ENCODE peak calls at places on chromosomes 7 and 10, in four cellular contexts. E is lung, P is fibroblast of lung, H is mesothelial cell of epicardium. Q is an unnamed sample.

GRCh38 chr7:115672024-115672423 is 358.5 kb downstream of the TFEC start:
- DNase-seq in P (peak; percentile 22), H (no peak), E (no peak), Q (peak; percentile 12)

GRCh38 chr7:2955177-2955768 is 88.4 kb downstream of the CARD11 start:
- DNase-seq in P (no peak), H (no peak), E (no peak), Q (no peak)

GRCh38 chr7:121084748-121085336 is 96.3 kb downstream of the CPED1 start:
- DNase-seq in E (no peak), H (no peak), P (peak; percentile 96), Q (peak; percentile 94)

GRCh38 chr7:117759950-117760640 is 113.1 kb downstream of the CTTNBP2 start:
- DNase-seq in P (peak; percentile 97), H (no peak), E (no peak), Q (no peak)

GRCh38 chr7:151793531-151793935 is 83.4 kb downstream of the PRKAG2 start:
- DNase-seq in P (no peak), E (peak; percentile 79), H (no peak), Q (no peak)

GRCh38 chr10:34528320-34528719 is 286.8 kb downstream of the PARD3 start:
- DNase-seq in H (no peak), P (peak; percentile 99), E (peak; percentile 49), Q (peak; percentile 98)

GRCh38 chr10:6671976-6672375 is 91.9 kb upstream of the PRKCQ start:
- DNase-seq in E (no peak), P (no peak), H (no peak), Q (no peak)

GRCh38 chr10:18659784-18660561 is 742 bp downstream of the ARL5B start:
- DNase-seq in E (peak; percentile 51), H (no peak), P (peak; percentile 39), Q (peak; percentile 51)

GRCh38 chr10:95201736-95202135 is 7.7 kb downstream of the ACSM6 start:
- DNase-seq in H (no peak), P (peak; percentile 56), E (no peak), Q (peak; percentile 53)

GRCh38 chr7:66047426-66047825 is 28.2 kb upstream of the ASL start:
- DNase-seq in P (peak; percentile 97), H (no peak), E (no peak), Q (peak; percentile 92)

GRCh38 chr7:80960228-80960627 is 41.4 kb upstream of the SEMA3C start:
- DNase-seq in H (no peak), E (no peak), P (peak; percentile 32), Q (no peak)

GRCh38 chr7:92810242-92810611 is 26.1 kb downstream of the CDK6 start:
- DNase-seq in P (peak; percentile 67), H (no peak), E (no peak), Q (peak; percentile 55)

GRCh38 chr7:116628971-116629586 is 42.9 kb upstream of the MET start:
- DNase-seq in H (no peak), P (peak; percentile 61), E (no peak), Q (peak; percentile 50)

GRCh38 chr7:134195252-134195651 is 68.1 kb downstream of the LRGUK start:
- DNase-seq in E (no peak), P (no peak), H (no peak), Q (no peak)

GRCh38 chr10:61642692-61643091 is 20.0 kb upstream of the CABCOCO1 start:
- DNase-seq in E (no peak), P (peak; percentile 90), H (no peak), Q (peak; percentile 82)

GRCh38 chr10:50385610-50386009 is 134.3 kb upstream of the ASAH2 start:
- DNase-seq in H (no peak), E (no peak), P (no peak), Q (peak; percentile 64)

GRCh38 chr10:88657901-88658300 is 6.3 kb upstream of the LIPF start:
- DNase-seq in H (no peak), E (no peak), P (peak; percentile 77), Q (peak; percentile 45)

GRCh38 chr10:124300224-124300623 is 118.5 kb downstream of the OAT start:
- DNase-seq in P (no peak), E (no peak), H (no peak), Q (no peak)

GRCh38 chr7:70042533-70042932 is 444.3 kb downstream of the AUTS2 start:
- DNase-seq in P (peak; percentile 56), H (no peak), E (no peak), Q (peak; percentile 59)

GRCh38 chr10:119339099-119339498 is 131.7 kb downstream of the GRK5 start:
- DNase-seq in H (no peak), P (no peak), E (no peak), Q (no peak)

GRCh38 chr7:149334219-149334618 is 72.2 kb downstream of the ZNF783 start:
- DNase-seq in H (no peak), P (no peak), E (no peak), Q (no peak)

GRCh38 chr10:46285300-46285699 is 1.5 kb upstream of the ANTXRL start:
- DNase-seq in P (no peak), H (no peak), E (no peak), Q (no peak)

GRCh38 chr10:62306663-62307062 is 38.0 kb upstream of the RTKN2 start:
- DNase-seq in E (no peak), P (peak; percentile 38), H (no peak), Q (peak; percentile 5)

GRCh38 chr10:83983578-83984255 is 155.6 kb upstream of the GHITM start:
- DNase-seq in P (peak; percentile 30), E (no peak), H (no peak), Q (peak; percentile 18)

GRCh38 chr7:92251181-92251580 is 5.4 kb downstream of the ANKIB1 start:
- DNase-seq in E (no peak), P (no peak), H (no peak), Q (no peak)

GRCh38 chr10:47412869-47413268 is 28.8 kb upstream of the ZNF488 start:
- DNase-seq in P (no peak), E (no peak), H (no peak), Q (peak; percentile 35)

GRCh38 chr7:74182453-74183090 is 8.4 kb downstream of the EIF4H start:
- DNase-seq in P (no peak), H (no peak), E (no peak), Q (no peak)

GRCh38 chr10:6580279-6581029 is 378 bp upstream of the PRKCQ start:
- DNase-seq in P (peak; percentile 56), H (peak; percentile 78), E (peak; percentile 74), Q (peak; percentile 51)

GRCh38 chr7:127550247-127550646 is 35.1 kb downstream of the GCC1 start:
- DNase-seq in P (no peak), E (no peak), H (no peak), Q (peak; percentile 2)
- TF ChIP-seq CTCF in P (no peak), E (no peak), H (peak; percentile 26), Q (peak; percentile 41)

GRCh38 chr7:1368682-1369571 is 90.3 kb downstream of the MICALL2 start:
- DNase-seq in H (peak; percentile 58), E (no peak), P (no peak), Q (no peak)
- TF ChIP-seq CTCF in H (peak; percentile 63), E (no peak), P (no peak), Q (no peak)

GRCh38 chr10:128633864-128634541 is 507.8 kb upstream of the MKI67 start:
- DNase-seq in P (peak; percentile 20), H (no peak), E (no peak), Q (no peak)

GRCh38 chr10:128630787-128631252 is 504.6 kb upstream of the MKI67 start:
- DNase-seq in H (no peak), E (no peak), P (peak; percentile 61), Q (no peak)

GRCh38 chr10:128629111-128630096 is 503.2 kb upstream of the MKI67 start:
- DNase-seq in P (peak; percentile 69), H (no peak), E (no peak), Q (no peak)

GRCh38 chr10:128632694-128633093 is 506.5 kb upstream of the MKI67 start:
- DNase-seq in P (no peak), E (no peak), H (no peak), Q (no peak)

DNA sequence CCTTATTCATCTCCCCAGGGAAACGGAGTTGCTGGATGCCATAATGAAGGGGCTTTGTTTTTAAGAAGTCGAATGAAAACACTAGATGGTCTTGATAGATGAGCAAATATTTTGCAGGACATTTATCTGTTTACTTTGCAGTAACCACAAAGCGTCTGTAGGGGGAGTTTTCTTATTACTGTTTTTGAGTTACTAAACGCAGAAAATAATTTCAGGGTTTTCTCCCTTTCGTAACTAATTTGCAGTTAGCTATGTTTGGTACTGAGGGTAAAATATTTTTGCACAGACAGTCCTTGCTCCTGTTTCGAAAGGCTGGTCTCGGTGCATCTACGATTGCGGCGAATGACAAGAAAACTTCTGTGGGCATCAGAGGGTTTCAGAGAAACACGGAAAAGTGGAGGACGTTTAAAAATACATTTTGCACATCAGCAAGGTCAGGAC is 505.6 kb upstream of the MKI67 start:
- DNase-seq in H (no peak), P (peak; percentile 9), E (no peak), Q (peak; percentile 38)
- TF ChIP-seq CTCF in H (peak; percentile 80), P (no peak), E (no peak), Q (peak; percentile 47)

GRCh38 chr10:31319602-31320178 is 674 bp downstream of the ZEB1 start:
- DNase-seq in E (peak; percentile 28), P (no peak), H (peak; percentile 18), Q (peak; percentile 15)

GRCh38 chr10:31321396-31321941 is 2.5 kb downstream of the ZEB1 start:
- DNase-seq in H (no peak), P (peak; percentile 24), E (no peak), Q (peak; percentile 48)

GRCh38 chr10:31318854-31319601 is at the start of gene ZEB1:
- DNase-seq in E (peak; percentile 87), H (peak; percentile 63), P (peak; percentile 97), Q (peak; percentile 95)

GRCh38 chr10:31320179-31320597 is 1.2 kb downstream of the ZEB1 start:
- DNase-seq in H (no peak), E (peak; percentile 29), P (peak; percentile 48), Q (no peak)

DNA sequence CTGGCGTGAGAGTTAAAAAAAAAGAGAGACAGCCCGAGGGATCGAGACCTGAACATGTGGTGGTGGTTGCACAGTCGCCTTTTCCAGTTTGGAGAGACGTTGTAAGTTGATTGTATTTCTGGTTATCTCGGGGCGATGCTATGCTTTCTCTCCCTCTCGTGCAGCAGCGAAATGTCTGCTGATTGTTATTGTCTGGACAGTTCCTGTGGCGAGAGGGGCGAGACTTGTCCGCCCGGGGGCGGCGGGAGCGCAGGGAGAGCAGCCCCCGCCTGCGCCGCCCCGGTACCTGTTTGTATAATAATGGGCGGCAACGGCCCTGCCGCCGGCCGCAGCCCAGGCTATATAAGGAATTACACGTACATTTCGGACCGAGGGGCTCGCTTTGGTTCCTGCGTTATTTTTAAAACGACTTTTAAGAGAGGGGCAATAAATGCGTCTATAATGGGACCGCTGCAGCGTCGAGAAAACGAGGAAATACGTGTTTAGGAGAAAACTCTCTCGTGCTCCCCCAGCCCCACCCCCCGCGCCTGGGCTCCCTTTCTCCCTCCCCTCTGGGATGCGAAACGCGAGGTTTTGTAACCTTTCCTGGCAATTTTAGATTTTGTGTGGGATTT is 1.7 kb downstream of the ZEB1 start:
- DNase-seq in E (peak; percentile 28), H (no peak), P (peak; percentile 66), Q (peak; percentile 64)
- TF ChIP-seq CTCF in E (no peak), H (no peak), P (no peak), Q (no peak)